ENCODE peak calls at places on chromosome 2, in four cellular contexts. R, M, H and C are unnamed samples. For H3K4me1 and H3K27me3, the result is how much of the 10 kb centered on the place peaks cover.

GRCh38 chr2:17051558-17051957 is 385.9 kb upstream of the CYRIA start:
- DNase-seq in H (no peak), R (no peak), M (no peak), C (no peak)

GRCh38 chr2:229520582-229521221 is 193.7 kb downstream of the DNER start:
- DNase-seq in M (no peak), R (peak), H (no peak), C (peak)

GRCh38 chr2:121740973-121741372 is 4.3 kb upstream of the NIFK start:
- DNase-seq in M (no peak), R (no peak), H (no peak), C (no peak)

GRCh38 chr2:40957508-40957907 is 505.6 kb upstream of the SLC8A1 start:
- DNase-seq in R (no peak), H (no peak), M (no peak), C (no peak)

GRCh38 chr2:38740851-38741541 is 10.2 kb downstream of the SRSF7 start:
- DNase-seq in H (no peak), R (no peak), M (no peak), C (no peak)

GRCh38 chr2:219060821-219061791 is at the start of gene IHH:
- DNase-seq in M (no peak), R (no peak), H (peak), C (no peak)

GRCh38 chr2:217429981-217430500 is 570.2 kb upstream of the TNP1 start:
- DNase-seq in M (no peak), H (no peak), R (no peak), C (no peak)

GRCh38 chr2:77513191-77513590 is 9.0 kb downstream of the LRRTM4 start:
- DNase-seq in R (no peak), H (no peak), M (no peak), C (no peak)

GRCh38 chr2:3266727-3267548 is 110.7 kb downstream of the EIPR1 start:
- DNase-seq in M (no peak), R (no peak), H (no peak), C (no peak)

GRCh38 chr2:234703258-234703657 is 206.4 kb upstream of the ARL4C start:
- DNase-seq in H (no peak), M (no peak), R (no peak), C (no peak)

GRCh38 chr2:36663851-36664715 is 32.4 kb upstream of the VIT start:
- DNase-seq in M (peak), R (peak), H (peak), C (no peak)

GRCh38 chr2:140737006-140737405 is 1393.8 kb downstream of the LRP1B start:
- DNase-seq in H (no peak), R (no peak), M (no peak), C (no peak)

GRCh38 chr2:60317831-60318230 is 235.6 kb downstream of the BCL11A start:
- DNase-seq in H (peak), M (no peak), R (no peak), C (no peak)

GRCh38 chr2:145411493-145411892 is 891.6 kb upstream of the ZEB2 start:
- DNase-seq in R (no peak), H (no peak), M (no peak), C (no peak)

GRCh38 chr2:185402474-185402873 is 336.1 kb upstream of the FSIP2 start:
- DNase-seq in H (no peak), R (no peak), M (no peak), C (no peak)

GRCh38 chr2:55761526-55761925 is 67.9 kb upstream of the PNPT1 start:
- DNase-seq in M (no peak), R (no peak), H (no peak), C (no peak)

GRCh38 chr2:124318913-124319312 is 293.8 kb downstream of the CNTNAP5 start:
- DNase-seq in H (no peak), M (no peak), R (no peak), C (no peak)

GRCh38 chr2:10564876-10565425 is 116.8 kb upstream of the ODC1 start:
- DNase-seq in R (no peak), H (no peak), M (no peak), C (no peak)

GRCh38 chr2:206846854-206847834 is 81.7 kb downstream of the FASTKD2 start:
- DNase-seq in H (no peak), M (no peak), R (no peak), C (no peak)

GRCh38 chr2:219965287-219965870 is 337.9 kb downstream of the SLC4A3 start:
- DNase-seq in R (no peak), M (no peak), H (peak), C (no peak)

GRCh38 chr2:201149064-201149820 is 33.3 kb downstream of the CFLAR start:
- DNase-seq in M (no peak), R (no peak), H (no peak), C (no peak)

GRCh38 chr2:201150454-201151020 is 32.4 kb upstream of the CASP10 start:
- DNase-seq in H (no peak), M (no peak), R (no peak), C (no peak)

GRCh38 chr2:201144101-201145051 is 28.4 kb downstream of the CFLAR start:
- DNase-seq in M (no peak), R (no peak), H (no peak), C (no peak)

GRCh38 chr2:201151127-201152074 is 31.5 kb upstream of the CASP10 start:
- DNase-seq in M (no peak), H (no peak), R (peak), C (no peak)

GRCh38 chr2:201148434-201148833 is 32.5 kb downstream of the CFLAR start:
- DNase-seq in M (no peak), R (no peak), H (no peak), C (no peak)
- H3K4me1 ChIP-seq in M (under half), R (under half), H (under half), C (under half)

DNA sequence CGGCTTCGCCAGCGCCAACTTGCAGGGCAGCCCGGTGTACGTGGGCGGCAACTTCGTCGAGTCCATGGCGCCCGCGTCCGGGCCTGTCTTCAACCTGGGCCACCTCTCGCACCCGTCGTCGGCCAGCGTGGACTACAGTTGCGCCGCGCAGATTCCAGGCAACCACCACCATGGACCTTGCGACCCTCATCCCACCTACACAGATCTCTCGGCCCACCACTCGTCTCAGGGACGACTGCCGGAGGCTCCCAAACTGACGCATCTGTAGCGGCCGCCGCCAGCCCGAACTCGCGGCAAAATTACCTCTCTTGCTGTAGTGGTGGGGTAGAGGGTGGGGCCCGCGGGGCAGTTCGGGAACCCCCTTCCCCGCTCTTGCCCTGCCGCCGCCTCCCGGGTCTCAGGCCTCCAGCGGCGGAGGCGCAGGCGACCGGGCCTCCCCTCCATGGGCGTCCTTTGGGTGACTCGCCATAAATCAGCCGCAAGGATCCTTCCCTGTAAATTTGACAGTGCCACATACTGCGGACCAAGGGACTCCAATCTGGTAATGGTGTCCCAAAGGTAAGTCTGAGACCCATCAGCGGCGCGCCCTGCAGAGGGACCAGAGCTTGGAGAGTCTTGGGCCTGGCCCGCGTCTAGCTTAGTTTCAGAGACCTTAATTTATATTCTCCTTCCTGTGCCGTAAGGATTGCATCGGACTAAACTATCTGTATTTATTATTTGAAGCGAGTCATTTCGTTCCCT is 15.1 kb downstream of the HOXD3 start:
- DNase-seq in R (no peak), H (no peak), M (no peak), C (no peak)
- H3K27me3 ChIP-seq in R (under half), H (half or more), M (half or more), C (under half)

GRCh38 chr2:200964498-200964897 is 1.0 kb upstream of the ORC2 start:
- DNase-seq in M (no peak), H (no peak), R (no peak), C (no peak)

GRCh38 chr2:200966770-200967169 is 3.3 kb upstream of the ORC2 start:
- DNase-seq in H (no peak), M (no peak), R (no peak), C (no peak)

GRCh38 chr2:200963129-200963917 is at the start of gene ORC2:
- DNase-seq in M (peak), R (peak), H (peak), C (peak)

GRCh38 chr2:200968162-200968561 is 4.7 kb upstream of the ORC2 start:
- DNase-seq in M (no peak), H (no peak), R (no peak), C (no peak)

GRCh38 chr2:200968735-200969134 is 5.3 kb upstream of the ORC2 start:
- DNase-seq in M (no peak), R (no peak), H (no peak), C (no peak)
- TF ChIP-seq CTCF in M (no peak), R (no peak), H (no peak), C (no peak)

DNA sequence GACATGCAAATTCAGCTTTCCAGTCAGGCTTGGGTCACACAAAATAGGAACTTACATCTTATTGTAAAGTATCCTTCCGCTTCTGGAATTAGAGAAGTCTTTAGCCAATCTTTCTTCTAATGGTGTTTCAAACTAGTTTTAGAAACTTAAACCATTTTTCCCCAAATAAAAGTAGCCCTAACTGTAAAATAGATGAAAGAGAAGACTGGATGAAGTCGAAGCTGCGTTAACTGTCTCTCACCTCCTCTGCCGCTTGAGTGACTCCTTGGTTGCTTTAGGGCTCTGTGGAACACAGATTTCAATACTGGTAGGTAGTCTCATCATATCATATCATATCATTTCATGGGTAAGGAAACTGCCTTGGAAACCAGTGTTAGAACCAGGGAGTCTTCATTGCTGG is 498.4 kb downstream of the XIRP2 start:
- DNase-seq in H (no peak), R (no peak), M (no peak), C (no peak)
- H3K4me1 ChIP-seq in H (under half), R (under half), M (under half), C (under half)